ENCODE peak calls at places on chromosomes 12 and 14, in six cellular contexts. One of them, this sample, is unnamed.

GRCh38 chr12:21613931-21614330 is 9.3 kb upstream of the GYS2 start:
- DNase-seq in heart right ventricle: no peak
- DNase-seq in GM13976: no peak
- DNase-seq in brain microvascular endothelial cell: no peak
- DNase-seq in GM12865: no peak
- DNase-seq in AG04450: no peak
- DNase-seq in this sample: no peak

GRCh38 chr12:92995258-92995905 is 66.3 kb upstream of the EEA1 start:
- DNase-seq in heart right ventricle: no peak
- DNase-seq in AG04450: no peak
- DNase-seq in GM12865: peak
- DNase-seq in brain microvascular endothelial cell: no peak
- DNase-seq in GM13976: peak
- DNase-seq in this sample: no peak

GRCh38 chr12:34363050-34363673 is 340.9 kb downstream of the ALG10 start:
- DNase-seq in brain microvascular endothelial cell: no peak
- DNase-seq in GM12865: no peak
- DNase-seq in AG04450: no peak
- DNase-seq in GM13976: no peak
- DNase-seq in heart right ventricle: no peak
- DNase-seq in this sample: no peak

GRCh38 chr12:108804361-108804949 is 52.9 kb downstream of the SSH1 start:
- DNase-seq in brain microvascular endothelial cell: peak
- DNase-seq in GM12865: no peak
- DNase-seq in GM13976: no peak
- DNase-seq in AG04450: peak
- DNase-seq in heart right ventricle: peak
- DNase-seq in this sample: no peak

GRCh38 chr14:103257211-103257962 is 76.7 kb upstream of the EIF5 start:
- DNase-seq in GM13976: no peak
- DNase-seq in brain microvascular endothelial cell: peak
- DNase-seq in AG04450: no peak
- DNase-seq in heart right ventricle: no peak
- DNase-seq in GM12865: no peak
- DNase-seq in this sample: no peak

GRCh38 chr14:89030921-89031320 is 206.5 kb downstream of the TTC8 start:
- DNase-seq in GM12865: no peak
- DNase-seq in brain microvascular endothelial cell: no peak
- DNase-seq in AG04450: no peak
- DNase-seq in GM13976: no peak
- DNase-seq in heart right ventricle: no peak
- DNase-seq in this sample: no peak

GRCh38 chr12:67593041-67593870 is 55.3 kb upstream of the DYRK2 start:
- DNase-seq in GM13976: no peak
- DNase-seq in heart right ventricle: no peak
- DNase-seq in brain microvascular endothelial cell: no peak
- DNase-seq in AG04450: no peak
- DNase-seq in GM12865: no peak
- DNase-seq in this sample: peak

GRCh38 chr14:24734917-24735500 is 101.0 kb upstream of the GZMB start:
- DNase-seq in heart right ventricle: peak
- DNase-seq in AG04450: peak
- DNase-seq in GM13976: peak
- DNase-seq in brain microvascular endothelial cell: peak
- DNase-seq in GM12865: peak
- DNase-seq in this sample: peak

GRCh38 chr12:118103231-118103600 is 595 bp downstream of the VSIG10 start:
- DNase-seq in AG04450: no peak
- DNase-seq in heart right ventricle: peak
- DNase-seq in brain microvascular endothelial cell: no peak
- DNase-seq in GM13976: peak
- DNase-seq in GM12865: peak
- DNase-seq in this sample: no peak

GRCh38 chr14:27278341-27278740 is 680.5 kb upstream of the NOVA1 start:
- DNase-seq in GM12865: no peak
- DNase-seq in GM13976: no peak
- DNase-seq in brain microvascular endothelial cell: no peak
- DNase-seq in heart right ventricle: no peak
- DNase-seq in AG04450: no peak
- DNase-seq in this sample: no peak

GRCh38 chr12:104730761-104731160 is 227.3 kb downstream of the SLC41A2 start:
- DNase-seq in GM12865: no peak
- DNase-seq in GM13976: no peak
- DNase-seq in heart right ventricle: no peak
- DNase-seq in AG04450: no peak
- DNase-seq in brain microvascular endothelial cell: no peak
- DNase-seq in this sample: no peak

GRCh38 chr12:53564941-53565340 is 57.7 kb upstream of the NPFF start:
- DNase-seq in AG04450: no peak
- DNase-seq in GM13976: no peak
- DNase-seq in heart right ventricle: no peak
- DNase-seq in brain microvascular endothelial cell: no peak
- DNase-seq in GM12865: no peak
- DNase-seq in this sample: no peak

GRCh38 chr14:75428230-75429104 is 645 bp downstream of the JDP2 start:
- DNase-seq in heart right ventricle: peak
- DNase-seq in brain microvascular endothelial cell: no peak
- DNase-seq in AG04450: no peak
- DNase-seq in GM12865: peak
- DNase-seq in GM13976: peak
- DNase-seq in this sample: no peak

GRCh38 chr12:33586576-33586975 is 147.0 kb upstream of the SYT10 start:
- DNase-seq in brain microvascular endothelial cell: no peak
- DNase-seq in heart right ventricle: no peak
- DNase-seq in GM12865: no peak
- DNase-seq in AG04450: no peak
- DNase-seq in GM13976: no peak
- DNase-seq in this sample: no peak

DNA sequence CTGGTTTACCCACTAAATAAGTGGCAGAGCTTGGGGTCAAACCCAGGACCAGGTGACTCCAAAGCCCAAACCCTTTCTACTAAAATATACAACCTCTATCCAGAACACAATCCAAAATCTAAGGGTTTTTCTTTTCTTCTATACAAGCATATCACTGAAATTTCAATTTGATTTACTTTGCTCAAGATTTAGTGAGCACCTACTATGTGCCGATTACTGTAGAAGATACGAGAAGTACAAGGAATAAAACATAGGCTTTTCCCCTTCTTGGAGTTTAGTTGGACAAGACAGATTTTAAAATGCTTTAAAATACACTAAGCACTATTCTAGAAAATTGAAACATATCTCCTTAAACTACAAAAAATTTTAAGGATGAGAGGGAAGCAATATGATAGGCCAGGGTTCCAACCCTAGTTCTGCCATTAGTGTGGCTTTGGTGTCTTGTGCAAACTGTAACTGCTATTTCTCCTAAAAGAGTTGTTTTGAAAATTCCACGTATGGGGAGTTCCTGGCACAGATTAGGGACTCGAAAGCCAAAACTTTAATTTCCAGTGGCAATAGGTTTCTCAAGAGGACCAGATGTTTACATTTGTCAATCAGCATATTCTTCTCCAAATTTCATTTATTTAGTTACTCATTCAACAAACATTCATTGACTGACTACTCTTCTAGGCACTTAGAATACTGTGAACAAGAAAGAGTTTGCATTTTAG is 2.6 kb downstream of the L3HYPDH start:
- DNase-seq in heart right ventricle: no peak
- DNase-seq in AG04450: no peak
- DNase-seq in GM13976: no peak
- DNase-seq in GM12865: no peak
- DNase-seq in brain microvascular endothelial cell: no peak
- DNase-seq in this sample: no peak
- TF ChIP-seq CTCF in heart right ventricle: no peak
- TF ChIP-seq CTCF in AG04450: no peak
- TF ChIP-seq CTCF in GM13976: no peak
- TF ChIP-seq CTCF in GM12865: no peak
- TF ChIP-seq CTCF in brain microvascular endothelial cell: no peak
- TF ChIP-seq CTCF in this sample: no peak

GRCh38 chr12:27940245-27940644 is 32.3 kb downstream of the PTHLH start:
- DNase-seq in brain microvascular endothelial cell: no peak
- DNase-seq in AG04450: no peak
- DNase-seq in GM13976: no peak
- DNase-seq in heart right ventricle: no peak
- DNase-seq in GM12865: no peak
- DNase-seq in this sample: no peak

GRCh38 chr12:27937768-27938167 is 34.8 kb downstream of the PTHLH start:
- DNase-seq in GM13976: no peak
- DNase-seq in GM12865: no peak
- DNase-seq in brain microvascular endothelial cell: no peak
- DNase-seq in heart right ventricle: no peak
- DNase-seq in AG04450: no peak
- DNase-seq in this sample: no peak

GRCh38 chr12:27946396-27946795 is 26.1 kb downstream of the PTHLH start:
- DNase-seq in GM13976: no peak
- DNase-seq in GM12865: no peak
- DNase-seq in AG04450: no peak
- DNase-seq in heart right ventricle: no peak
- DNase-seq in brain microvascular endothelial cell: no peak
- DNase-seq in this sample: no peak

GRCh38 chr12:27936196-27936595 is 36.3 kb downstream of the PTHLH start:
- DNase-seq in GM13976: no peak
- DNase-seq in heart right ventricle: no peak
- DNase-seq in brain microvascular endothelial cell: no peak
- DNase-seq in AG04450: no peak
- DNase-seq in GM12865: no peak
- DNase-seq in this sample: no peak

GRCh38 chr12:27940756-27941402 is 31.7 kb downstream of the PTHLH start:
- DNase-seq in GM12865: peak
- DNase-seq in heart right ventricle: peak
- DNase-seq in GM13976: peak
- DNase-seq in brain microvascular endothelial cell: peak
- DNase-seq in AG04450: peak
- DNase-seq in this sample: peak
- TF ChIP-seq CTCF in GM12865: peak
- TF ChIP-seq CTCF in heart right ventricle: peak
- TF ChIP-seq CTCF in GM13976: peak
- TF ChIP-seq CTCF in brain microvascular endothelial cell: peak
- TF ChIP-seq CTCF in AG04450: peak
- TF ChIP-seq CTCF in this sample: peak

GRCh38 chr12:24270464-24270863 is 321.0 kb upstream of the SOX5 start:
- DNase-seq in heart right ventricle: no peak
- DNase-seq in GM13976: no peak
- DNase-seq in GM12865: no peak
- DNase-seq in brain microvascular endothelial cell: no peak
- DNase-seq in AG04450: no peak
- DNase-seq in this sample: no peak

GRCh38 chr12:24270965-24271364 is 321.5 kb upstream of the SOX5 start:
- DNase-seq in AG04450: no peak
- DNase-seq in brain microvascular endothelial cell: no peak
- DNase-seq in heart right ventricle: no peak
- DNase-seq in GM12865: no peak
- DNase-seq in GM13976: no peak
- DNase-seq in this sample: no peak

GRCh38 chr12:24266982-24267381 is 317.5 kb upstream of the SOX5 start:
- DNase-seq in GM12865: no peak
- DNase-seq in brain microvascular endothelial cell: no peak
- DNase-seq in AG04450: no peak
- DNase-seq in heart right ventricle: no peak
- DNase-seq in GM13976: no peak
- DNase-seq in this sample: no peak

GRCh38 chr12:24268663-24269186 is 319.3 kb upstream of the SOX5 start:
- DNase-seq in brain microvascular endothelial cell: no peak
- DNase-seq in AG04450: no peak
- DNase-seq in heart right ventricle: no peak
- DNase-seq in GM12865: no peak
- DNase-seq in GM13976: no peak
- DNase-seq in this sample: no peak
- TF ChIP-seq CTCF in brain microvascular endothelial cell: no peak
- TF ChIP-seq CTCF in AG04450: peak
- TF ChIP-seq CTCF in heart right ventricle: no peak
- TF ChIP-seq CTCF in GM12865: no peak
- TF ChIP-seq CTCF in GM13976: no peak
- TF ChIP-seq CTCF in this sample: no peak

DNA sequence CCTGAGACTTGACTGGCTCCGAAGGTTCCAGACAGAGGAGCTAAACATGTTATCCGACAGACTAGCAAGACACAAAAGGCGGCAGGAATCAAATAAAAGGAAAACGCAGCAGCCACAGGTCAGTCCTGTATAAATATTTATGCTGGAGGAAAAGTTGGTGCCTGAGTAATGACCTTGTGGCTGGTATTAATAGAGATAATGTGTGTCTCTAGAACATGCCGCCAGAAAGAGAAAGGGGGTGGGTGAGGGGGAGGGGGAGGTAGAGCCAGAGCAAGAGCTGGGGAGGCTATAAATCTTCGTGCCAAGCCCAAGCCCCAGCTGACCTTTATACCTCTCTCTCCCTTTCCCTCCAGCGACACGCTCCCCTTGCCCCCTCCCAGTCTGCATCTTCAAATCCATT is 590.4 kb downstream of the MED13L start:
- DNase-seq in AG04450: no peak
- DNase-seq in GM12865: no peak
- DNase-seq in brain microvascular endothelial cell: no peak
- DNase-seq in GM13976: no peak
- DNase-seq in heart right ventricle: no peak
- DNase-seq in this sample: no peak
- TF ChIP-seq CTCF in AG04450: no peak
- TF ChIP-seq CTCF in GM12865: no peak
- TF ChIP-seq CTCF in brain microvascular endothelial cell: no peak
- TF ChIP-seq CTCF in GM13976: no peak
- TF ChIP-seq CTCF in heart right ventricle: no peak
- TF ChIP-seq CTCF in this sample: no peak

DNA sequence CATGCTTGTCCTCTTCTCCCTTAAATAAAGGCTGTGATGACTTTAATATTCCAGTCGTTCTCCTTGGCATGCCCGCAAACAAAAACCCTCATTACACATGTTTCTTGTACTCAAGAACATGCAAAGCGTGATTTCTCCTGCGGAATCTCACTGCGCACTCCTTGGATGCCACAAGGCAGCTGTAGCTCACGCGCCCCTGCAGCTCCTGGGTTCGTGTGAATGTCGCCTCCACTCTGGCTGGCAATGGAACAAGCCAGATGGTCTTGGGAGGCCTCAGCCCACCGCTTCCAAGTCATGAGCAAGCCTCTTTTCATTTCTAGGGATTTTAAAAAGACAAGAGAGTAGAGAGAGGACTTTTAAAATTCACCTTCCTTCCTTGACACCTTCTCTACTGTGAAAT is 403.8 kb downstream of the PCNX1 start:
- DNase-seq in AG04450: no peak
- DNase-seq in heart right ventricle: no peak
- DNase-seq in GM13976: no peak
- DNase-seq in GM12865: no peak
- DNase-seq in brain microvascular endothelial cell: no peak
- DNase-seq in this sample: no peak
- TF ChIP-seq CTCF in AG04450: no peak
- TF ChIP-seq CTCF in heart right ventricle: no peak
- TF ChIP-seq CTCF in GM13976: no peak
- TF ChIP-seq CTCF in GM12865: no peak
- TF ChIP-seq CTCF in brain microvascular endothelial cell: no peak
- TF ChIP-seq CTCF in this sample: no peak